ENCODE peak calls at places on chromosomes 3 and 15, in four cellular contexts. H is RWPE1, D is GM13977, K is cardiac fibroblast. I is an unnamed sample.

GRCh38 chr3:142993958-142994442 is 7.4 kb upstream of the U2SURP start:
- DNase-seq in H (peak; percentile 54), D (peak; percentile 75), K (peak; percentile 88), I (peak; percentile 56)

GRCh38 chr3:168094877-168095610 is 680 bp downstream of the GOLIM4 start:
- DNase-seq in H (peak; percentile 50), D (peak; percentile 71), K (peak; percentile 65), I (no peak)

GRCh38 chr15:98898122-98898521 is 109.5 kb downstream of the PGPEP1L start:
- DNase-seq in H (no peak), D (no peak), K (no peak), I (no peak)

GRCh38 chr15:66785637-66786036 is 83.6 kb downstream of the SMAD6 start:
- DNase-seq in H (no peak), D (no peak), K (peak; percentile 40), I (no peak)

GRCh38 chr3:152053876-152054275 is 180.4 kb downstream of the SUCNR1 start:
- DNase-seq in H (no peak), D (no peak), K (no peak), I (no peak)

GRCh38 chr3:129358177-129359101 is 70.0 kb downstream of the EFCAB12 start:
- DNase-seq in H (peak; percentile 17), D (no peak), K (no peak), I (no peak)

GRCh38 chr15:100790786-100791265 is 88.8 kb upstream of the ALDH1A3 start:
- DNase-seq in H (no peak), D (no peak), K (no peak), I (no peak)

GRCh38 chr15:76180321-76180720 is 120.5 kb downstream of the TMEM266 start:
- DNase-seq in H (no peak), D (no peak), K (no peak), I (no peak)

GRCh38 chr3:150394606-150395005 is 13.5 kb upstream of the TSC22D2 start:
- DNase-seq in H (no peak), D (no peak), K (no peak), I (no peak)

GRCh38 chr3:69451594-69451993 is 65.7 kb upstream of the FRMD4B start:
- DNase-seq in H (no peak), D (no peak), K (peak; percentile 26), I (no peak)

GRCh38 chr15:56737791-56738190 is 4.5 kb upstream of the ZNF280D start:
- DNase-seq in H (no peak), D (no peak), K (no peak), I (no peak)

GRCh38 chr3:47394867-47395266 is 14.0 kb downstream of the PTPN23 start:
- DNase-seq in H (no peak), D (no peak), K (no peak), I (no peak)

GRCh38 chr3:33146791-33147445 is 33.1 kb downstream of the CRTAP start:
- DNase-seq in H (no peak), D (no peak), K (peak; percentile 60), I (no peak)

GRCh38 chr3:160384639-160385312 is 14.2 kb downstream of the IFT80 start:
- DNase-seq in H (no peak), D (no peak), K (no peak), I (no peak)

GRCh38 chr3:49535971-49536874 is 18.1 kb upstream of the BSN start:
- DNase-seq in H (no peak), D (no peak), K (no peak), I (no peak)

GRCh38 chr3:193761969-193762368 is 169.0 kb downstream of the OPA1 start:
- DNase-seq in H (no peak), D (no peak), K (no peak), I (no peak)

GRCh38 chr3:156787015-156787414 is 39.1 kb upstream of the LEKR1 start:
- DNase-seq in H (no peak), D (no peak), K (no peak), I (no peak)

GRCh38 chr15:101509279-101509678 is 19.8 kb upstream of the PCSK6 start:
- DNase-seq in H (no peak), D (no peak), K (no peak), I (no peak)

GRCh38 chr3:33858131-33858530 is 59.7 kb downstream of the PDCD6IP start:
- DNase-seq in H (no peak), D (no peak), K (no peak), I (no peak)

GRCh38 chr3:134625462-134625861 is 25.4 kb downstream of the KY start:
- DNase-seq in H (no peak), D (no peak), K (no peak), I (no peak)

GRCh38 chr3:56019490-56019889 is 448.8 kb downstream of the ERC2 start:
- DNase-seq in H (no peak), D (no peak), K (peak; percentile 12), I (no peak)

GRCh38 chr3:72814308-72814707 is 33.9 kb downstream of the SHQ1 start:
- DNase-seq in H (no peak), D (peak; percentile 58), K (no peak), I (no peak)

GRCh38 chr15:62777657-62778056 is 264.9 kb upstream of the TPM1 start:
- DNase-seq in H (no peak), D (no peak), K (no peak), I (peak; percentile 11)

GRCh38 chr3:29757054-29757777 is 476.3 kb downstream of the RBMS3 start:
- DNase-seq in H (peak; percentile 25), D (no peak), K (peak; percentile 60), I (no peak)

GRCh38 chr3:24363242-24363641 is 131.4 kb downstream of the THRB start:
- DNase-seq in H (no peak), D (no peak), K (peak; percentile 66), I (no peak)

GRCh38 chr3:125694761-125695294 is 99.5 kb upstream of the OSBPL11 start:
- DNase-seq in H (no peak), D (no peak), K (no peak), I (no peak)

GRCh38 chr3:94175677-94176076 is 112.8 kb downstream of the NSUN3 start:
- DNase-seq in H (no peak), D (no peak), K (no peak), I (no peak)

GRCh38 chr3:52983336-52983807 is 62.5 kb downstream of the SFMBT1 start:
- DNase-seq in H (no peak), D (peak; percentile 58), K (no peak), I (no peak)

GRCh38 chr3:37308247-37308646 is 133.9 kb upstream of the LRRFIP2 start:
- DNase-seq in H (peak; percentile 11), D (peak; percentile 11), K (peak; percentile 46), I (no peak)

GRCh38 chr3:155404486-155404885 is 111.0 kb upstream of the STRIT1 start:
- DNase-seq in H (no peak), D (no peak), K (no peak), I (no peak)

GRCh38 chr15:52114656-52115055 is 2.1 kb upstream of the BCL2L10 start:
- DNase-seq in H (no peak), D (no peak), K (no peak), I (no peak)

GRCh38 chr3:100756441-100756840 is 47.1 kb downstream of the TFG start:
- DNase-seq in H (no peak), D (no peak), K (no peak), I (peak; percentile 73)

GRCh38 chr3:31531992-31532586 is 636 bp upstream of the STT3B start:
- DNase-seq in H (peak; percentile 96), D (peak; percentile 99), K (peak; percentile 99), I (peak; percentile 97)
- TF ChIP-seq CTCF in H (peak; percentile 2), D (no peak), K (no peak), I (no peak)

DNA sequence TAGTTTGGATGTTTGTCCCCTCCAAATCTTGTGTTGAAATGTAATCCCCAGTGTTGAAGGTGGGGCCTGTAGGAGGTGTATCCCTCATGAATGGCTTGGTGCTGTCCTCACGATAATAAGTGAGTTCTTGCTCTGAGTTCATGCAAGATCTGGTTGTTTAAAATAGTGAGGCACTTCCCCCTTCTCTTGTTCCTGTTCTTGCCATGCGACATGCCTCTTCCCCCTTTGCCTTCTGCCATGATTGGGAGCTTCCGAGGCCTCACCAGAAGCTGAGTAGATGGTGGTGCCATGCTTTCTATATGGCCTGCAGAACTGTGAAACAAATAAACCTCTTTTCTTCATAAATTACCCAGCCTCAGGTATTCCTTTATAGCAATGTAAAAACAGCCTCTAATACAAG is 39.2 kb downstream of the REC114 start:
- DNase-seq in H (no peak), D (no peak), K (no peak), I (no peak)
- TF ChIP-seq CTCF in H (no peak), D (no peak), K (no peak), I (no peak)

GRCh38 chr3:122774564-122774963 is 19.1 kb downstream of the HSPBAP1 start:
- DNase-seq in H (no peak), D (no peak), K (no peak), I (no peak)
- TF ChIP-seq CTCF in H (no peak), D (no peak), K (no peak), I (no peak)

DNA sequence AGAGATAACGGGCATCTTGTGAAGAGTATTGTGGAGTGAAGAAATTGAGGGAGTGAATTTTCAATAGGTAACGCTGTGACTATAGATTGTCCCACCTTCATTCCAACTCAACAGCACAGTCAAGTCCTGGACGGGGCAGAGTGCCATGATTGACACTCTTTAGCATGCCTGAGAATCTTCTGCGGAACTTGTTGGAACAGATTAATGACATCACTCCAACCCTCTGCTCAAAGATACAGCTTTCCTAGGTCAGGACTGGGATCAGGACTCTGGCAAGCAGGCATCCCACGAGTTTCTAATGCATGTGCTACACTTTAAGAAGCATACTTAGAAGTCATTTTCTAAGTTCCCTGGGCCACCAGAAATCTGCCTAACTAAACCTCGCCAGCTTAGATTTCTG is 267.6 kb upstream of the CFAP20DC start:
- DNase-seq in H (no peak), D (no peak), K (no peak), I (no peak)
- TF ChIP-seq CTCF in H (no peak), D (no peak), K (no peak), I (no peak)

GRCh38 chr3:148366743-148367410 is 330.8 kb upstream of the AGTR1 start:
- DNase-seq in H (peak; percentile 17), D (peak; percentile 4), K (peak; percentile 15), I (no peak)
- TF ChIP-seq CTCF in H (no peak), D (peak; percentile 25), K (no peak), I (no peak)

I was measured in AG09319.